ENCODE peak calls at places on chromosomes 3 and 15, in eight cellular contexts. One of them, this sample, is unnamed.

GRCh38 chr3:114420072-114420471 is 126.2 kb downstream of the TIGIT start:
- DNase-seq in amygdala: no peak
- DNase-seq in astrocyte of the spinal cord: no peak
- DNase-seq in stimulated activated CD4-positive, alpha-beta T cell treated with anti-CD3 and anti-CD28 coated beads, Interleukin-2, amount 100 ng/mL, for 24 hours: no peak
- DNase-seq in activated gamma-delta T cell treated with Interleukin-2 at 50 U/mL for 16 hours: no peak
- DNase-seq in GM20000: no peak
- DNase-seq in retinal pigment epithelial cell: no peak
- DNase-seq in stimulated activated naive CD8-positive, alpha-beta T cell treated with anti-CD3 and anti-CD28 coated beads, Interleukin-15, Interleukin-2, amounts not matched to agents 100 U/mL and 50 U/mL, for 24 hours: no peak
- DNase-seq in this sample: no peak

GRCh38 chr15:60932051-60932915 is 296.8 kb downstream of the RORA start:
- DNase-seq in amygdala: peak
- DNase-seq in astrocyte of the spinal cord: peak
- DNase-seq in stimulated activated CD4-positive, alpha-beta T cell treated with anti-CD3 and anti-CD28 coated beads, Interleukin-2, amount 100 ng/mL, for 24 hours: peak
- DNase-seq in activated gamma-delta T cell treated with Interleukin-2 at 50 U/mL for 16 hours: peak
- DNase-seq in GM20000: no peak
- DNase-seq in retinal pigment epithelial cell: peak
- DNase-seq in stimulated activated naive CD8-positive, alpha-beta T cell treated with anti-CD3 and anti-CD28 coated beads, Interleukin-15, Interleukin-2, amounts not matched to agents 100 U/mL and 50 U/mL, for 24 hours: peak
- DNase-seq in this sample: peak

GRCh38 chr3:107560166-107560565 is 37.4 kb downstream of the BBX start:
- DNase-seq in amygdala: no peak
- DNase-seq in astrocyte of the spinal cord: no peak
- DNase-seq in stimulated activated CD4-positive, alpha-beta T cell treated with anti-CD3 and anti-CD28 coated beads, Interleukin-2, amount 100 ng/mL, for 24 hours: no peak
- DNase-seq in activated gamma-delta T cell treated with Interleukin-2 at 50 U/mL for 16 hours: no peak
- DNase-seq in GM20000: no peak
- DNase-seq in retinal pigment epithelial cell: no peak
- DNase-seq in stimulated activated naive CD8-positive, alpha-beta T cell treated with anti-CD3 and anti-CD28 coated beads, Interleukin-15, Interleukin-2, amounts not matched to agents 100 U/mL and 50 U/mL, for 24 hours: no peak
- DNase-seq in this sample: no peak

GRCh38 chr3:58824285-58824684 is 157.7 kb upstream of the FAM3D start:
- DNase-seq in amygdala: peak
- DNase-seq in astrocyte of the spinal cord: peak
- DNase-seq in stimulated activated CD4-positive, alpha-beta T cell treated with anti-CD3 and anti-CD28 coated beads, Interleukin-2, amount 100 ng/mL, for 24 hours: no peak
- DNase-seq in activated gamma-delta T cell treated with Interleukin-2 at 50 U/mL for 16 hours: no peak
- DNase-seq in GM20000: peak
- DNase-seq in retinal pigment epithelial cell: peak
- DNase-seq in stimulated activated naive CD8-positive, alpha-beta T cell treated with anti-CD3 and anti-CD28 coated beads, Interleukin-15, Interleukin-2, amounts not matched to agents 100 U/mL and 50 U/mL, for 24 hours: peak
- DNase-seq in this sample: peak

GRCh38 chr15:47338771-47339170 is 378.5 kb upstream of the SEMA6D start:
- DNase-seq in amygdala: no peak
- DNase-seq in astrocyte of the spinal cord: no peak
- DNase-seq in stimulated activated CD4-positive, alpha-beta T cell treated with anti-CD3 and anti-CD28 coated beads, Interleukin-2, amount 100 ng/mL, for 24 hours: no peak
- DNase-seq in activated gamma-delta T cell treated with Interleukin-2 at 50 U/mL for 16 hours: no peak
- DNase-seq in GM20000: no peak
- DNase-seq in retinal pigment epithelial cell: no peak
- DNase-seq in stimulated activated naive CD8-positive, alpha-beta T cell treated with anti-CD3 and anti-CD28 coated beads, Interleukin-15, Interleukin-2, amounts not matched to agents 100 U/mL and 50 U/mL, for 24 hours: no peak
- DNase-seq in this sample: no peak

GRCh38 chr3:132261501-132261900 is 55.7 kb upstream of the ACP3 start:
- DNase-seq in amygdala: no peak
- DNase-seq in astrocyte of the spinal cord: no peak
- DNase-seq in stimulated activated CD4-positive, alpha-beta T cell treated with anti-CD3 and anti-CD28 coated beads, Interleukin-2, amount 100 ng/mL, for 24 hours: no peak
- DNase-seq in activated gamma-delta T cell treated with Interleukin-2 at 50 U/mL for 16 hours: no peak
- DNase-seq in GM20000: no peak
- DNase-seq in retinal pigment epithelial cell: no peak
- DNase-seq in stimulated activated naive CD8-positive, alpha-beta T cell treated with anti-CD3 and anti-CD28 coated beads, Interleukin-15, Interleukin-2, amounts not matched to agents 100 U/mL and 50 U/mL, for 24 hours: no peak
- DNase-seq in this sample: no peak

GRCh38 chr3:107962946-107963345 is 127.9 kb downstream of the CD47 start:
- DNase-seq in amygdala: no peak
- DNase-seq in astrocyte of the spinal cord: peak
- DNase-seq in stimulated activated CD4-positive, alpha-beta T cell treated with anti-CD3 and anti-CD28 coated beads, Interleukin-2, amount 100 ng/mL, for 24 hours: no peak
- DNase-seq in activated gamma-delta T cell treated with Interleukin-2 at 50 U/mL for 16 hours: no peak
- DNase-seq in GM20000: no peak
- DNase-seq in retinal pigment epithelial cell: no peak
- DNase-seq in stimulated activated naive CD8-positive, alpha-beta T cell treated with anti-CD3 and anti-CD28 coated beads, Interleukin-15, Interleukin-2, amounts not matched to agents 100 U/mL and 50 U/mL, for 24 hours: no peak
- DNase-seq in this sample: no peak

GRCh38 chr3:127677541-127678314 is 5.0 kb downstream of the ABTB1 start:
- DNase-seq in amygdala: no peak
- DNase-seq in astrocyte of the spinal cord: no peak
- DNase-seq in stimulated activated CD4-positive, alpha-beta T cell treated with anti-CD3 and anti-CD28 coated beads, Interleukin-2, amount 100 ng/mL, for 24 hours: no peak
- DNase-seq in activated gamma-delta T cell treated with Interleukin-2 at 50 U/mL for 16 hours: no peak
- DNase-seq in GM20000: no peak
- DNase-seq in retinal pigment epithelial cell: no peak
- DNase-seq in stimulated activated naive CD8-positive, alpha-beta T cell treated with anti-CD3 and anti-CD28 coated beads, Interleukin-15, Interleukin-2, amounts not matched to agents 100 U/mL and 50 U/mL, for 24 hours: peak
- DNase-seq in this sample: no peak

GRCh38 chr3:141963301-141963700 is 86.9 kb downstream of the ATP1B3 start:
- DNase-seq in amygdala: no peak
- DNase-seq in astrocyte of the spinal cord: no peak
- DNase-seq in stimulated activated CD4-positive, alpha-beta T cell treated with anti-CD3 and anti-CD28 coated beads, Interleukin-2, amount 100 ng/mL, for 24 hours: no peak
- DNase-seq in activated gamma-delta T cell treated with Interleukin-2 at 50 U/mL for 16 hours: no peak
- DNase-seq in GM20000: no peak
- DNase-seq in retinal pigment epithelial cell: no peak
- DNase-seq in stimulated activated naive CD8-positive, alpha-beta T cell treated with anti-CD3 and anti-CD28 coated beads, Interleukin-15, Interleukin-2, amounts not matched to agents 100 U/mL and 50 U/mL, for 24 hours: no peak
- DNase-seq in this sample: no peak

GRCh38 chr3:45082139-45082538 is 56.0 kb downstream of the CLEC3B start:
- DNase-seq in amygdala: no peak
- DNase-seq in astrocyte of the spinal cord: peak
- DNase-seq in stimulated activated CD4-positive, alpha-beta T cell treated with anti-CD3 and anti-CD28 coated beads, Interleukin-2, amount 100 ng/mL, for 24 hours: no peak
- DNase-seq in activated gamma-delta T cell treated with Interleukin-2 at 50 U/mL for 16 hours: no peak
- DNase-seq in GM20000: no peak
- DNase-seq in retinal pigment epithelial cell: no peak
- DNase-seq in stimulated activated naive CD8-positive, alpha-beta T cell treated with anti-CD3 and anti-CD28 coated beads, Interleukin-15, Interleukin-2, amounts not matched to agents 100 U/mL and 50 U/mL, for 24 hours: no peak
- DNase-seq in this sample: no peak

GRCh38 chr15:44676676-44677075 is 13.2 kb upstream of the SPG11 start:
- DNase-seq in amygdala: no peak
- DNase-seq in astrocyte of the spinal cord: no peak
- DNase-seq in stimulated activated CD4-positive, alpha-beta T cell treated with anti-CD3 and anti-CD28 coated beads, Interleukin-2, amount 100 ng/mL, for 24 hours: peak
- DNase-seq in activated gamma-delta T cell treated with Interleukin-2 at 50 U/mL for 16 hours: peak
- DNase-seq in GM20000: peak
- DNase-seq in retinal pigment epithelial cell: no peak
- DNase-seq in stimulated activated naive CD8-positive, alpha-beta T cell treated with anti-CD3 and anti-CD28 coated beads, Interleukin-15, Interleukin-2, amounts not matched to agents 100 U/mL and 50 U/mL, for 24 hours: peak
- DNase-seq in this sample: no peak

GRCh38 chr15:23857028-23857641 is 170.0 kb upstream of the NDN start:
- DNase-seq in amygdala: peak
- DNase-seq in astrocyte of the spinal cord: peak
- DNase-seq in stimulated activated CD4-positive, alpha-beta T cell treated with anti-CD3 and anti-CD28 coated beads, Interleukin-2, amount 100 ng/mL, for 24 hours: no peak
- DNase-seq in activated gamma-delta T cell treated with Interleukin-2 at 50 U/mL for 16 hours: no peak
- DNase-seq in GM20000: no peak
- DNase-seq in retinal pigment epithelial cell: no peak
- DNase-seq in stimulated activated naive CD8-positive, alpha-beta T cell treated with anti-CD3 and anti-CD28 coated beads, Interleukin-15, Interleukin-2, amounts not matched to agents 100 U/mL and 50 U/mL, for 24 hours: peak
- DNase-seq in this sample: peak

GRCh38 chr3:115233021-115233420 is 85.9 kb upstream of the ZBTB20 start:
- DNase-seq in amygdala: no peak
- DNase-seq in astrocyte of the spinal cord: no peak
- DNase-seq in stimulated activated CD4-positive, alpha-beta T cell treated with anti-CD3 and anti-CD28 coated beads, Interleukin-2, amount 100 ng/mL, for 24 hours: no peak
- DNase-seq in activated gamma-delta T cell treated with Interleukin-2 at 50 U/mL for 16 hours: no peak
- DNase-seq in GM20000: no peak
- DNase-seq in retinal pigment epithelial cell: no peak
- DNase-seq in stimulated activated naive CD8-positive, alpha-beta T cell treated with anti-CD3 and anti-CD28 coated beads, Interleukin-15, Interleukin-2, amounts not matched to agents 100 U/mL and 50 U/mL, for 24 hours: no peak
- DNase-seq in this sample: no peak